ENCODE peak calls at places on chromosome 3, in seven cellular contexts. Y is gastrocnemius medialis, P is H1, Q is thyroid gland, C is uterus, G is A549, U is tibial nerve. L is an unnamed sample.

GRCh38 chr3:129525341-129525968 is 3.0 kb upstream of the RHO start:
- DNase-seq in Y (no peak), P (no peak), Q (no peak), C (no peak), G (no peak), U (no peak), L (no peak)

GRCh38 chr3:173584093-173584833 is 186.7 kb downstream of the NLGN1 start:
- DNase-seq in Y (no peak), P (peak; percentile 76), Q (peak; percentile 30), C (no peak), G (no peak), U (no peak), L (no peak)

GRCh38 chr3:45082139-45082538 is 56.0 kb downstream of the CLEC3B start:
- DNase-seq in Y (no peak), P (no peak), Q (no peak), C (no peak), G (no peak), U (no peak), L (no peak)

GRCh38 chr3:186825294-186825821 is 17.2 kb upstream of the ADIPOQ start:
- DNase-seq in Y (no peak), P (peak; percentile 70), Q (peak; percentile 24), C (peak; percentile 20), G (no peak), U (no peak), L (no peak)

GRCh38 chr3:183564046-183564445 is 8.5 kb upstream of the KLHL6 start:
- DNase-seq in Y (no peak), P (no peak), Q (no peak), C (no peak), G (no peak), U (no peak), L (no peak)

GRCh38 chr3:48960841-48961413 is 29.1 kb upstream of the P4HTM start:
- DNase-seq in Y (no peak), P (no peak), Q (no peak), C (no peak), G (no peak), U (no peak), L (no peak)

GRCh38 chr3:128226794-128227399 is 73.6 kb downstream of the EEFSEC start:
- DNase-seq in Y (peak; percentile 18), P (peak; percentile 88), Q (peak; percentile 42), C (no peak), G (peak; percentile 51), U (no peak), L (no peak)

GRCh38 chr3:41682996-41683395 is 278.9 kb downstream of the ULK4 start:
- DNase-seq in Y (no peak), P (no peak), Q (no peak), C (no peak), G (no peak), U (no peak), L (no peak)

GRCh38 chr3:69197922-69198540 is 75.6 kb upstream of the LMOD3 start:
- DNase-seq in Y (no peak), P (no peak), Q (no peak), C (no peak), G (no peak), U (no peak), L (no peak)

GRCh38 chr3:78507196-78507984 is 1260.4 kb downstream of the ROBO1 start:
- DNase-seq in Y (no peak), P (no peak), Q (no peak), C (no peak), G (no peak), U (no peak), L (no peak)

DNA sequence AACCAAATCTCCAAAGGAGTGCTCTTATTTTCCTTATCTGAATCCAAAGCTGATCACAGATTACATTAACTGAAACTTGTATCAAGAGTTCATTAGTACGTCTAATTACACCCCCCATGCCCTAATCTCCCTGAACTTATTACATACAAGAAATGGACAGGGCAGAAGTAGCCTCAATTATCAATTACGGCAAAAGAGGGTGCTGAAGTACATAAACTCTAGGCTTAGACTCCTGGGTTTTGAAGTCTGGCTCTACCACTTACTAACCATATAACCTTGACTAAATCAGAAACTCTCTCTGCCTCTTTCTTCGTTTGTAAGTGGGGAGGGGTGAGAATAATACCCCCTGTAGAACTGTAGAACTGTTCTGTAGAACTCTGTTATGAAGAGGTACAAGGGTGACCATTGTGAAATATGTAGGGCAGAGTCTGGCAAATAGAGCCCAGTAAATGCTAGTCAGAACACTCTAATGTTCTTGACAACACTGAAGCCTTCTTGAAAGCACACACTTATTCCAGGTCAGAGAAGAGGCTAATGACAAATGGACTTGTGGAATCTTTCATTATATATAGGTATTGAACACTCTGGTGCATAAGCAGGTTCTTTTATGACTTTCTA is 19.6 kb upstream of the OR5K4 start:
- DNase-seq in Y (no peak), P (no peak), Q (no peak), C (no peak), G (no peak), U (no peak), L (no peak)
- TF ChIP-seq POLR2A in Y (no peak), P (no peak), Q (no peak), C (no peak), G (no peak), U (no peak), L (no peak)

DNA sequence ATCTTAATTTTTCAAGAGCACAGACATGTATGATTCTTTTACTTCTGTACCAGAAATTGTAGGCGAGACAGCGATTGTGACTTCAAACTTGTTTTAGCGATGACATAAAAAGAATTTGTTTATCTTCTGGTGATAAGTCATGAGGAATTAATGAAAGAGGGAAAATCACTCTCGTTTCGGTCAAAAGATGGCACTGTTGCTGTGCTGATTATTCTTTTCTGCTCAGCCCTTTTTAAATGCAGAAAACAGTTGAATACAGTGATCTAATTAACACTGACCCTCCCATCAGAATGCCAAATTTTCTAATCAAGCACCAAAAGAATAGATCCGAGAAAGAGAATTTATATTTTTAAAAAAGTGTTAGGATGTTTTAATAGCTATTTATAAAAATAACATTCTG is 52.6 kb downstream of the NSUN3 start:
- DNase-seq in Y (no peak), P (no peak), Q (no peak), C (no peak), G (no peak), U (no peak), L (no peak)
- TF ChIP-seq CTCF in Y (no peak), P (peak; percentile 28), Q (no peak), C (peak; percentile 24), G (peak; percentile 64), U (peak; percentile 33), L (no peak)

GRCh38 chr3:112132554-112132953 is 494 bp downstream of the GCSAM start:
- DNase-seq in Y (no peak), P (no peak), Q (no peak), C (no peak), G (no peak), U (no peak), L (no peak)
- H3K4me3 ChIP-seq in Y (no peak overlapping the region), P (no peak overlapping the region), Q (no peak overlapping the region), C (no peak overlapping the region), G (no peak overlapping the region), U (no peak overlapping the region), L (no peak overlapping the region)

DNA sequence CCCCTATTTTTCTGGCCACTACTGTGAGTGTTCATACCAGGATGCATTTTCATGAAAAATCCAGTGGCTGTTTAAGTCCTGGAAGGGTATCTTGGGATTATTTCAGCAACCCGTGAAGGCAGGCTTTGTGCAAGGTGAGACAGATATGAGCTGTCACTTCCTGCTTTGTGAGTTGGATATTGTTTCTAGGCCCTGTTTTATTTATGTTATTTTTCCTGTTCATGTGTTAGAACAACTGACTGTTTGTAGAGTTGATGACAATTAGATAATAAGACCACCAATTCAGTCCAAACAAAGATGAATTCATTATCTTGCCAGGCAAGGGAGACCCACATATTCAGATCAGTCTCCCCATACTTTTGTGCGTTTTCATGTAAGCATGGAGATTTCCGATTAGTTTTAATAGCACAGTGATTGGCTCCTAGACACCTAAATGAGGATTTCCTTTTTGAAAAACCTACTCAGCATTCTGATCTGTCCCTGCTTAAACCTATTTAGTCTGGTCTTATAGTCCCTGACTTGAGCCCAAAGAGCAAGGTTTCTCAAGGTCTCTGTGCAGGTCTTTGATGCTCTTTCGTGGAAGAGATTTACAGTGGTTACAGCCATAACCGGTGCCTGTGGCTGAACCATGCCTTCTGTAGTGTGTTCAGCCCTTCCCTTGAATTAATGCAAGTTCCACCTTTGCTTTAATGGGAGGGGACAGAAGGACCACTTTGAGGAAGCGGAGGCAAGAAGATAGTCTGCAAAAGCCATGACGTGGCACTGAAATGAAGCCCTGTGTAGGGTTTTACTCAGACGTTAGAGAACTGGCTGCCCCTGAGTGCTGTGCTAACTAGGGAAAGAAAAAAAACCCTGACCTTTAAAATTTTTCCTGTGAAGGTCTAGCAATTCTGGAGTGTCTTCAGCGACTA is 42.8 kb downstream of the ZBTB38 start:
- DNase-seq in Y (no peak), P (no peak), Q (no peak), C (no peak), G (no peak), U (no peak), L (no peak)
- TF ChIP-seq POLR2A in Y (no peak), P (no peak), Q (peak; percentile 19), C (no peak), G (no peak), U (no peak), L (no peak)

GRCh38 chr3:53199834-53200233 is 38.8 kb downstream of the PRKCD start:
- DNase-seq in Y (no peak), P (no peak), Q (no peak), C (no peak), G (no peak), U (no peak), L (no peak)
- TF ChIP-seq CTCF in Y (no peak), P (peak; percentile 10), Q (no peak), C (no peak), G (no peak), U (no peak), L (no peak)

DNA sequence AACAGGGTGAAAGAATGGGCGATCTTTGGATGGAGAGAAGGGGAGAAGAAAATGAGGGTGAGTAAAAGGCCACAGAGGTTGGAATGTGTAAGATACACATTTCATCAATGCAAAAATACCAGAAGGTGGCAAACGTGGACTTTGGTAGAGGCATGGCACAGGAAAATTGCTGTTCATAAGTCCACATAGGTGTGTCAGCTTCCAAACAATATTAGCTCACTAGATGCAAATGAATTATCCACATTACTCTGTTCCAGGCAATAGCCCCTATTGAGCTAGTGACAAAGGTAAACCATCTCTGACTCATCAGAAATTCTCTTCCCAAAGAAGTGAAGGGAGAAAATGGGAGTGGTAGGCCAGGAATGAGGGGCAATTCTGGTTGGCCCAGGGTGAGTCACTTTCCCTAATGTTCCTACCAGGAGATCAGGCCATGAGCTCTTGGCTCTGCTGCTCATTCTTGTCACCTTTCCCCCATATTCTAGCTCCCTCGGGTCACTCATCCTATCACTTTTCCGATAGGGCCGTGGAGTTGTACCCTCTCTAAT is 19.9 kb downstream of the ACKR2 start:
- DNase-seq in Y (no peak), P (no peak), Q (no peak), C (no peak), G (no peak), U (no peak), L (no peak)
- H3K4me3 ChIP-seq in Y (no peak overlapping the region), P (no peak overlapping the region), Q (no peak overlapping the region), C (no peak overlapping the region), G (no peak overlapping the region), U (no peak overlapping the region), L (no peak overlapping the region)

L was measured in lower leg skin.